ENCODE peak calls at places on chromosome 12, in eight cellular contexts. Z is PC-9, D is fibroblast of lung, C is ovary, V is cardiac muscle cell, L is lower lobe of right lung, H is mucosa of descending colon, X is colonic mucosa. A is an unnamed sample. For H3K9me3 and H3K4me1, the result is how much of the 10 kb centered on the place peaks cover.

GRCh38 chr12:57679697-57680096 is 14.2 kb upstream of the OS9 start:
- DNase-seq in L (no peak), X (no peak), V (no peak), Z (no peak), C (no peak), H (no peak), D (no peak), A (no peak)

GRCh38 chr12:91636721-91637120 is 454.1 kb upstream of the DCN start:
- DNase-seq in C (no peak), H (no peak), X (no peak), Z (no peak), L (no peak), D (no peak), V (no peak), A (no peak)

GRCh38 chr12:72836184-72836583 is 564.0 kb downstream of the TRHDE start:
- DNase-seq in V (no peak), X (no peak), H (no peak), C (no peak), L (no peak), D (no peak), Z (no peak), A (no peak)

GRCh38 chr12:106227641-106228319 is 20.0 kb downstream of the CKAP4 start:
- DNase-seq in Z (no peak), D (peak), V (peak), H (peak), X (peak), L (peak), C (no peak), A (peak)

GRCh38 chr12:52631676-52632459 is 13.5 kb upstream of the KRT73 start:
- DNase-seq in C (no peak), V (no peak), Z (no peak), L (no peak), X (no peak), H (no peak), D (no peak), A (no peak)

GRCh38 chr12:95358111-95359083 is 115.6 kb upstream of the METAP2 start:
- DNase-seq in D (peak), Z (no peak), X (no peak), H (peak), V (peak), C (no peak), L (no peak), A (no peak)

GRCh38 chr12:45122776-45123380 is 72.0 kb upstream of the DBX2 start:
- DNase-seq in L (no peak), V (peak), H (no peak), C (no peak), X (no peak), D (peak), Z (no peak), A (no peak)

GRCh38 chr12:93079271-93079670 is 150.2 kb upstream of the EEA1 start:
- DNase-seq in X (no peak), Z (no peak), C (no peak), H (no peak), D (no peak), V (no peak), L (no peak), A (no peak)

GRCh38 chr12:60333461-60333860 is 737.6 kb downstream of the SLC16A7 start:
- DNase-seq in D (peak), L (no peak), V (no peak), H (no peak), C (no peak), Z (no peak), X (no peak), A (no peak)

GRCh38 chr12:124477109-124477915 is 90.1 kb downstream of the NCOR2 start:
- DNase-seq in C (no peak), H (no peak), D (no peak), L (no peak), V (no peak), Z (no peak), X (no peak), A (no peak)

GRCh38 chr12:113103756-113104450 is 31.7 kb downstream of the RASAL1 start:
- DNase-seq in D (no peak), Z (no peak), V (no peak), C (no peak), L (peak), X (peak), H (no peak), A (peak)

GRCh38 chr12:116130431-116130830 is 147.1 kb downstream of the MED13L start:
- DNase-seq in D (no peak), Z (no peak), H (no peak), V (peak), X (no peak), C (no peak), L (no peak), A (no peak)

GRCh38 chr12:55142896-55143870 is 17.0 kb downstream of the OR9K2 start:
- DNase-seq in D (peak), V (peak), L (no peak), X (peak), Z (no peak), C (no peak), H (peak), A (peak)

GRCh38 chr12:125744201-125744600 is 679.0 kb downstream of the AACS start:
- DNase-seq in H (no peak), X (no peak), V (no peak), L (no peak), C (no peak), Z (no peak), D (no peak), A (no peak)

GRCh38 chr12:125742413-125742812 is 677.2 kb downstream of the AACS start:
- DNase-seq in X (no peak), Z (no peak), V (no peak), L (no peak), C (no peak), D (no peak), H (no peak), A (no peak)

GRCh38 chr12:125734137-125734536 is 668.9 kb downstream of the AACS start:
- DNase-seq in H (no peak), V (no peak), X (no peak), L (no peak), D (no peak), Z (no peak), C (no peak), A (no peak)

DNA sequence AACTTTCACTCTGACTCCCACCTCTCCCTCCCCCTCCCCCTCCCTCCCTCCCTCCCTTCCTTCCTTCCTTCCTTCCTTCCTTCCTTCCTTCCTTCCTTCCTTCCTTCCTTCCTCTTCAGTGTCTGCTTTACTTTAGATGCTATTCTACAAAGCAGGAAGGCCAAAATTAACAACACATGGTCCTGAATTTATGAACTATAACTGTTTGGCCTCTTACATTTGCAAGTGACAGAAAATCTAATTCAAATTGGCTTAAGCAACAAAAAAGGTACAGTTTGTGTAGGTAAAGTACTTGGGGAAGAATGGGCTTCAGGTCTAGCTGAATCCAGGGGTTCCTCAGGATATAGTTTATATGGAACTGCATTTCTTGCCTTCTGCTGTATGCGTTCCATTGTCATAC is 673.0 kb downstream of the AACS start:
- DNase-seq in H (no peak), D (no peak), C (no peak), X (no peak), L (no peak), V (no peak), Z (no peak), A (no peak)
- H3K9me3 ChIP-seq in H (under half), D (under half), C (under half), X (under half), L (under half), V (under half), Z (under half), A (under half)

GRCh38 chr12:12996235-12996634 is 3.8 kb downstream of the HEBP1 start:
- DNase-seq in H (no peak), L (no peak), D (no peak), V (no peak), Z (no peak), C (no peak), X (no peak), A (no peak)

GRCh38 chr12:12993367-12993766 is 6.7 kb downstream of the HEBP1 start:
- DNase-seq in Z (no peak), X (no peak), D (no peak), C (no peak), V (no peak), L (no peak), H (no peak), A (no peak)

GRCh38 chr12:12990700-12991468 is 9.2 kb downstream of the HEBP1 start:
- DNase-seq in L (no peak), V (no peak), Z (peak), X (no peak), D (no peak), C (no peak), H (no peak), A (no peak)

GRCh38 chr12:12995088-12995487 is 5.0 kb downstream of the HEBP1 start:
- DNase-seq in H (no peak), L (no peak), D (no peak), X (no peak), Z (no peak), V (no peak), C (no peak), A (no peak)

DNA sequence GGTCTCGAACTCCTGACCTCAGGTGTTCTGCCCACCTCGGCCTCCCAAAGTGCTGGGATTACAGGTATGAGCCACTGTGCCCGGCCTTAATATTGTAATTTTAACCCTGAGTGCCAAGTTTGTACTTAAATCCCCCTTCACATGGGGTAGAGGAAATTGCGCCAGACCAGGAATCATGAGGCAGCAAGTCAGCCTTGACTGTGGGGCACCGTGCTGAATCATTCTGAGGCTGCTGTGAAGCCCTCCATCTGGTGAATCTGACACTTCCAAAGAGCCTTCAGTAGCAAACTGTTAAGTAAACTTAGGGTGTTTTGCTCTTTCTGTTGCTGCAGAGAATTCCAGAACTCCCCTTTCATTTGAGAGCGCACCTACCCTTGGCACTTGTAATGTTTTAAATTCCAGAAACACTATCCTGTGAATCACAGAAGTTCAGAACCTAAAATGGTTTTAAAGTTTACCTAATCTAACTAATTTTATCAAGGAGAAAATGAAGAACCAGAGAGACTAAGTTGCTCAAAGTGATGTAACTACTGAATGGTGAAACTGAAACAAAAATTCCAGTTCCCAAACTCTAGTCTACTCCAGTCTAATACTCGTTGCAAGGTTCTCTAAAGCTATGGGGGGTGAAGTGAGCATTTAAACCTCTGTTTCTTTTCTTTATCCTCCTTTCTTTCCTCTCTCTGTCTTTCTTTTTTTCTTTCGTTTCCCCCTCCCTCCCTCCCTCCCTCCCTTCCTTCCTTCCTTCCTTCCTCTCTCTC is 7.5 kb downstream of the HEBP1 start:
- DNase-seq in Z (no peak), C (peak), V (peak), H (peak), X (peak), L (peak), D (peak), A (no peak)
- H3K4me3 ChIP-seq in Z (no peak), C (no peak), V (no peak), H (no peak), X (no peak), L (peak), D (peak), A (no peak)

GRCh38 chr12:15984097-15984800 is 73.1 kb downstream of the DERA start:
- DNase-seq in Z (no peak), D (no peak), L (no peak), X (no peak), H (no peak), C (no peak), V (no peak), A (no peak)

GRCh38 chr12:15982071-15982470 is 70.9 kb downstream of the DERA start:
- DNase-seq in X (no peak), D (no peak), V (peak), L (no peak), Z (no peak), H (no peak), C (no peak), A (no peak)

GRCh38 chr12:15982471-15982870 is 71.3 kb downstream of the DERA start:
- DNase-seq in H (no peak), Z (peak), V (peak), X (no peak), C (no peak), L (no peak), D (peak), A (no peak)

GRCh38 chr12:15984963-15985362 is 73.8 kb downstream of the DERA start:
- DNase-seq in L (no peak), X (no peak), D (no peak), C (no peak), Z (no peak), V (no peak), H (no peak), A (no peak)

GRCh38 chr12:15982921-15983320 is 71.8 kb downstream of the DERA start:
- DNase-seq in Z (no peak), L (no peak), X (no peak), V (no peak), D (no peak), H (no peak), C (no peak), A (no peak)
- H3K4me1 ChIP-seq in Z (under half), L (under half), X (under half), V (under half), D (under half), H (under half), C (under half), A (under half)

DNA sequence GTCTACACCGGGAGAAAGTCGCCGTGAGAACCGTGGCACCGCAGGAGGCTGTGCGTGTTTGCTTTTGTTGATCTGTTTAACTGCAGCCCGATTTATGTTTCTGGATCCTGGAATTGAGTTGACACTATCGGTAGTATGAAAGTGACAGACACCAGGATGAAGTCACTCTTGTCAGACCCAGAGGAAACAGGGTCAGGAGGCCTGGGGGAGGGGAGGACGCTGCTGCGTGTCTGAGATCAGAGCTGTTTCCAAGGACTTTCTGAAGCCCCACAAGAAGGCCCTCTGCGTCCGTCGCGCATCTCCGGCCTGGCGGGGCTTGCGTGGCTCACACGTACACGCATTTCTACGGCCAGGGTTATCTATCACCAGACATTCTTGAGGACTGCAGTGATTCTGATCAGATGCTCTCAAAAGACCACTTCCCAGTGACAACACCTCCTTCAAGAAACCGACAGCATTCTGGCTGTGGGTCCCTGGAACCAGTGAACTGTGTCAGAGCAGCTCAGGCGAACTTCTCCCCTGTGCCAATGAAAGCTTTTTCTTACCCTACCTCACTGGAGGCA is 263.4 kb downstream of the ADGRD1 start:
- DNase-seq in Z (no peak), C (no peak), V (no peak), D (no peak), X (no peak), H (no peak), L (no peak), A (no peak)
- H3K9me3 ChIP-seq in Z (under half), C (under half), V (under half), D (under half), X (under half), H (under half), L (under half), A (under half)

GRCh38 chr12:132592261-132592970 is 18.0 kb downstream of the LRCOL1 start:
- DNase-seq in Z (no peak), D (no peak), C (no peak), L (no peak), H (no peak), X (no peak), V (no peak), A (no peak)

GRCh38 chr12:132595183-132595582 is 15.2 kb downstream of the LRCOL1 start:
- DNase-seq in D (no peak), Z (no peak), L (no peak), C (no peak), H (no peak), X (no peak), V (no peak), A (no peak)

GRCh38 chr12:132593938-132594358 is 16.4 kb downstream of the LRCOL1 start:
- DNase-seq in Z (peak), V (peak), C (peak), L (peak), D (peak), X (peak), H (peak), A (no peak)

GRCh38 chr12:132593071-132593470 is 17.3 kb downstream of the LRCOL1 start:
- DNase-seq in V (no peak), C (no peak), D (no peak), Z (no peak), L (no peak), H (no peak), X (no peak), A (no peak)

GRCh38 chr12:132593521-132593920 is 16.9 kb downstream of the LRCOL1 start:
- DNase-seq in C (no peak), H (no peak), D (no peak), L (no peak), X (no peak), V (no peak), Z (no peak), A (no peak)
- H3K4me3 ChIP-seq in C (no peak), H (peak), D (no peak), L (peak), X (peak), V (no peak), Z (no peak), A (no peak)

DNA sequence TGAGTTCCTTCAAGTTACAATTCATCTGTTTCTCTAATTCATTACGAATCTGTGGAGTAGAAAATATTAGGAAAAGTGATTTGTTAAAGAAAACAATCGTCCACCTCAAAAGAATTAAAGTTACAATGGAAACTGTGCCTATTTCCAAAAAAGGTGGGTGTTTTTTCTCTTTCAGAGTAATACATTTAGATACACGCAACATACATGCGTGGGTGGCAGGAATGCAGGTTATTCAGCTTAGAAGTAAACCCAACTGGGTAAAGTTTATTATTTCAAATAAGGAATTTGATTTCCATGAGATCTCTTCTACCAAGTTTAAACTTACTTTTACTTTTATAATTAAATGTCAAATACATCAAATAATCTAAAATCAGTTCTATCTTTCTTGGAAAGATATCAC is 52.2 kb downstream of the SSH1 start:
- DNase-seq in V (peak), C (no peak), Z (no peak), D (no peak), X (no peak), L (no peak), H (no peak), A (no peak)
- H3K4me1 ChIP-seq in V (half or more), C (under half), Z (under half), D (under half), X (under half), L (under half), H (under half), A (under half)

GRCh38 chr12:34204830-34205285 is 182.6 kb downstream of the ALG10 start:
- DNase-seq in C (no peak), Z (no peak), V (no peak), L (no peak), X (no peak), H (no peak), D (no peak), A (no peak)
- H3K9me3 ChIP-seq in C (under half), Z (under half), V (under half), L (under half), X (under half), H (under half), D (under half), A (under half)

A was measured in naive thymus-derived CD4-positive, alpha-beta T cell.